ENCODE peak calls at places on chromosomes 3 and 15, in nine cellular contexts. One of them, this sample, is unnamed.
A peak's percentile ranks its signal among the peaks of the same experiment; 100 is the strongest.

GRCh38 chr3:169148448-169149348 is 514.8 kb downstream of the MECOM start:
- DNase-seq in NCI-H69: peak; percentile 69
- DNase-seq in dorsolateral prefrontal cortex: no peak
- DNase-seq in esophagus squamous epithelium: no peak
- DNase-seq in skeletal muscle cell: no peak
- DNase-seq in EL: peak; percentile 12
- DNase-seq in cerebellar cortex: no peak
- DNase-seq in anterior cingulate cortex: no peak
- DNase-seq in NCI-H460: no peak
- DNase-seq in this sample: no peak

GRCh38 chr3:14506626-14507344 is 33.4 kb downstream of the GRIP2 start:
- DNase-seq in NCI-H69: no peak
- DNase-seq in EL: no peak
- DNase-seq in skeletal muscle cell: no peak
- DNase-seq in dorsolateral prefrontal cortex: no peak
- DNase-seq in esophagus squamous epithelium: no peak
- DNase-seq in NCI-H460: no peak
- DNase-seq in cerebellar cortex: no peak
- DNase-seq in anterior cingulate cortex: no peak
- DNase-seq in this sample: no peak

GRCh38 chr15:87731630-87732029 is 524.9 kb downstream of the NTRK3 start:
- DNase-seq in NCI-H69: no peak
- DNase-seq in anterior cingulate cortex: no peak
- DNase-seq in dorsolateral prefrontal cortex: no peak
- DNase-seq in skeletal muscle cell: no peak
- DNase-seq in EL: no peak
- DNase-seq in NCI-H460: no peak
- DNase-seq in esophagus squamous epithelium: no peak
- DNase-seq in cerebellar cortex: no peak
- DNase-seq in this sample: no peak

GRCh38 chr3:128845695-128846491 is 33.5 kb upstream of the ACAD9 start:
- DNase-seq in skeletal muscle cell: no peak
- DNase-seq in NCI-H460: peak; percentile 20
- DNase-seq in cerebellar cortex: peak; percentile 77
- DNase-seq in NCI-H69: peak; percentile 89
- DNase-seq in dorsolateral prefrontal cortex: peak; percentile 82
- DNase-seq in EL: peak; percentile 85
- DNase-seq in esophagus squamous epithelium: no peak
- DNase-seq in anterior cingulate cortex: peak; percentile 64
- DNase-seq in this sample: peak; percentile 92

GRCh38 chr3:41274944-41275668 is 75.8 kb downstream of the CTNNB1 start:
- DNase-seq in dorsolateral prefrontal cortex: no peak
- DNase-seq in esophagus squamous epithelium: no peak
- DNase-seq in anterior cingulate cortex: no peak
- DNase-seq in NCI-H69: no peak
- DNase-seq in skeletal muscle cell: peak; percentile 74
- DNase-seq in NCI-H460: peak; percentile 50
- DNase-seq in cerebellar cortex: no peak
- DNase-seq in EL: peak; percentile 77
- DNase-seq in this sample: no peak

GRCh38 chr15:47673343-47673761 is 44.0 kb upstream of the SEMA6D start:
- DNase-seq in NCI-H69: peak; percentile 83
- DNase-seq in NCI-H460: no peak
- DNase-seq in anterior cingulate cortex: no peak
- DNase-seq in skeletal muscle cell: no peak
- DNase-seq in cerebellar cortex: no peak
- DNase-seq in esophagus squamous epithelium: no peak
- DNase-seq in EL: no peak
- DNase-seq in dorsolateral prefrontal cortex: no peak
- DNase-seq in this sample: no peak

GRCh38 chr3:196627043-196627442 is 12.5 kb upstream of the NRROS start:
- DNase-seq in EL: no peak
- DNase-seq in dorsolateral prefrontal cortex: no peak
- DNase-seq in skeletal muscle cell: no peak
- DNase-seq in NCI-H460: no peak
- DNase-seq in NCI-H69: no peak
- DNase-seq in esophagus squamous epithelium: no peak
- DNase-seq in cerebellar cortex: no peak
- DNase-seq in anterior cingulate cortex: no peak
- DNase-seq in this sample: no peak

GRCh38 chr3:128807186-128807830 is 72.1 kb upstream of the ACAD9 start:
- DNase-seq in esophagus squamous epithelium: no peak
- DNase-seq in cerebellar cortex: no peak
- DNase-seq in dorsolateral prefrontal cortex: no peak
- DNase-seq in skeletal muscle cell: no peak
- DNase-seq in anterior cingulate cortex: no peak
- DNase-seq in EL: no peak
- DNase-seq in NCI-H69: no peak
- DNase-seq in NCI-H460: no peak
- DNase-seq in this sample: no peak

GRCh38 chr3:136772709-136773108 is 20.5 kb upstream of the STAG1 start:
- DNase-seq in skeletal muscle cell: no peak
- DNase-seq in NCI-H460: no peak
- DNase-seq in anterior cingulate cortex: no peak
- DNase-seq in cerebellar cortex: no peak
- DNase-seq in dorsolateral prefrontal cortex: no peak
- DNase-seq in NCI-H69: no peak
- DNase-seq in esophagus squamous epithelium: no peak
- DNase-seq in EL: peak; percentile 69
- DNase-seq in this sample: no peak

GRCh38 chr15:66454143-66454542 is 43.4 kb downstream of the SNAPC5 start:
- DNase-seq in anterior cingulate cortex: no peak
- DNase-seq in NCI-H460: no peak
- DNase-seq in skeletal muscle cell: no peak
- DNase-seq in NCI-H69: no peak
- DNase-seq in cerebellar cortex: no peak
- DNase-seq in esophagus squamous epithelium: no peak
- DNase-seq in dorsolateral prefrontal cortex: no peak
- DNase-seq in EL: peak; percentile 26
- DNase-seq in this sample: no peak

GRCh38 chr3:64454179-64454578 is 228.9 kb upstream of the PRICKLE2 start:
- DNase-seq in dorsolateral prefrontal cortex: no peak
- DNase-seq in skeletal muscle cell: peak; percentile 78
- DNase-seq in anterior cingulate cortex: no peak
- DNase-seq in EL: peak; percentile 49
- DNase-seq in NCI-H460: no peak
- DNase-seq in cerebellar cortex: no peak
- DNase-seq in esophagus squamous epithelium: no peak
- DNase-seq in NCI-H69: peak; percentile 32
- DNase-seq in this sample: no peak

GRCh38 chr15:25437751-25438600 is 848 bp downstream of the UBE3A start:
- DNase-seq in anterior cingulate cortex: peak; percentile 20
- DNase-seq in skeletal muscle cell: peak; percentile 9
- DNase-seq in dorsolateral prefrontal cortex: peak; percentile 58
- DNase-seq in esophagus squamous epithelium: no peak
- DNase-seq in cerebellar cortex: peak; percentile 30
- DNase-seq in EL: peak; percentile 54
- DNase-seq in NCI-H460: peak; percentile 18
- DNase-seq in NCI-H69: peak; percentile 75
- DNase-seq in this sample: peak; percentile 32

GRCh38 chr3:133137042-133137393 is 98.8 kb downstream of the TMEM108 start:
- DNase-seq in cerebellar cortex: no peak
- DNase-seq in NCI-H460: no peak
- DNase-seq in EL: no peak
- DNase-seq in esophagus squamous epithelium: no peak
- DNase-seq in anterior cingulate cortex: no peak
- DNase-seq in dorsolateral prefrontal cortex: no peak
- DNase-seq in skeletal muscle cell: no peak
- DNase-seq in NCI-H69: peak; percentile 34
- DNase-seq in this sample: no peak

GRCh38 chr15:45378913-45379262 is 544 bp upstream of the GATM start:
- DNase-seq in esophagus squamous epithelium: no peak
- DNase-seq in NCI-H69: no peak
- DNase-seq in dorsolateral prefrontal cortex: no peak
- DNase-seq in cerebellar cortex: peak; percentile 91
- DNase-seq in NCI-H460: no peak
- DNase-seq in anterior cingulate cortex: no peak
- DNase-seq in skeletal muscle cell: no peak
- DNase-seq in EL: no peak
- DNase-seq in this sample: no peak

GRCh38 chr3:60064210-60065178 is 1014.7 kb upstream of the CFAP20DC start:
- DNase-seq in cerebellar cortex: no peak
- DNase-seq in skeletal muscle cell: peak; percentile 41
- DNase-seq in NCI-H69: peak; percentile 40
- DNase-seq in esophagus squamous epithelium: no peak
- DNase-seq in anterior cingulate cortex: no peak
- DNase-seq in dorsolateral prefrontal cortex: no peak
- DNase-seq in NCI-H460: no peak
- DNase-seq in EL: no peak
- DNase-seq in this sample: no peak

GRCh38 chr15:77022646-77023575 is 28.0 kb downstream of the PSTPIP1 start:
- DNase-seq in EL: no peak
- DNase-seq in dorsolateral prefrontal cortex: no peak
- DNase-seq in NCI-H69: no peak
- DNase-seq in cerebellar cortex: no peak
- DNase-seq in anterior cingulate cortex: no peak
- DNase-seq in esophagus squamous epithelium: no peak
- DNase-seq in NCI-H460: no peak
- DNase-seq in skeletal muscle cell: no peak
- DNase-seq in this sample: peak; percentile 20

GRCh38 chr15:75733761-75734651 is 21.4 kb upstream of the CSPG4 start:
- DNase-seq in anterior cingulate cortex: no peak
- DNase-seq in EL: no peak
- DNase-seq in dorsolateral prefrontal cortex: no peak
- DNase-seq in esophagus squamous epithelium: no peak
- DNase-seq in NCI-H460: no peak
- DNase-seq in skeletal muscle cell: no peak
- DNase-seq in NCI-H69: no peak
- DNase-seq in cerebellar cortex: no peak
- DNase-seq in this sample: no peak

GRCh38 chr3:72595376-72595775 is 252.9 kb downstream of the SHQ1 start:
- DNase-seq in EL: peak; percentile 23
- DNase-seq in cerebellar cortex: no peak
- DNase-seq in skeletal muscle cell: no peak
- DNase-seq in anterior cingulate cortex: no peak
- DNase-seq in esophagus squamous epithelium: no peak
- DNase-seq in NCI-H69: no peak
- DNase-seq in dorsolateral prefrontal cortex: no peak
- DNase-seq in NCI-H460: no peak
- DNase-seq in this sample: no peak

GRCh38 chr3:3685721-3686120 is 113.5 kb upstream of the LRRN1 start:
- DNase-seq in anterior cingulate cortex: no peak
- DNase-seq in skeletal muscle cell: no peak
- DNase-seq in NCI-H69: no peak
- DNase-seq in dorsolateral prefrontal cortex: no peak
- DNase-seq in esophagus squamous epithelium: no peak
- DNase-seq in cerebellar cortex: no peak
- DNase-seq in NCI-H460: no peak
- DNase-seq in EL: no peak
- DNase-seq in this sample: no peak

GRCh38 chr3:141452045-141452444 is 34.8 kb upstream of the RASA2 start:
- DNase-seq in anterior cingulate cortex: no peak
- DNase-seq in NCI-H460: peak; percentile 40
- DNase-seq in esophagus squamous epithelium: no peak
- DNase-seq in EL: peak; percentile 62
- DNase-seq in cerebellar cortex: peak; percentile 51
- DNase-seq in skeletal muscle cell: peak; percentile 38
- DNase-seq in dorsolateral prefrontal cortex: no peak
- DNase-seq in NCI-H69: peak; percentile 51
- DNase-seq in this sample: peak; percentile 36

GRCh38 chr3:42819351-42819965 is 10.2 kb downstream of the ACKR2 start:
- DNase-seq in cerebellar cortex: no peak
- DNase-seq in NCI-H69: peak; percentile 94
- DNase-seq in esophagus squamous epithelium: no peak
- DNase-seq in skeletal muscle cell: no peak
- DNase-seq in NCI-H460: no peak
- DNase-seq in dorsolateral prefrontal cortex: no peak
- DNase-seq in anterior cingulate cortex: no peak
- DNase-seq in EL: no peak
- DNase-seq in this sample: no peak

GRCh38 chr3:14145236-14145635 is 20.4 kb downstream of the TMEM43 start:
- DNase-seq in skeletal muscle cell: no peak
- DNase-seq in NCI-H69: no peak
- DNase-seq in dorsolateral prefrontal cortex: no peak
- DNase-seq in EL: peak; percentile 25
- DNase-seq in esophagus squamous epithelium: no peak
- DNase-seq in cerebellar cortex: no peak
- DNase-seq in anterior cingulate cortex: no peak
- DNase-seq in NCI-H460: no peak
- DNase-seq in this sample: no peak

GRCh38 chr15:22265056-22265945 is 185.0 kb downstream of the OR4M2 start:
- DNase-seq in cerebellar cortex: no peak
- DNase-seq in EL: no peak
- DNase-seq in skeletal muscle cell: no peak
- DNase-seq in NCI-H69: no peak
- DNase-seq in anterior cingulate cortex: no peak
- DNase-seq in NCI-H460: peak; percentile 82
- DNase-seq in dorsolateral prefrontal cortex: no peak
- DNase-seq in esophagus squamous epithelium: no peak
- DNase-seq in this sample: no peak

GRCh38 chr15:48986240-48986639 is 22.5 kb upstream of the SHC4 start:
- DNase-seq in skeletal muscle cell: no peak
- DNase-seq in NCI-H69: no peak
- DNase-seq in cerebellar cortex: no peak
- DNase-seq in EL: no peak
- DNase-seq in NCI-H460: no peak
- DNase-seq in dorsolateral prefrontal cortex: no peak
- DNase-seq in anterior cingulate cortex: no peak
- DNase-seq in esophagus squamous epithelium: no peak
- DNase-seq in this sample: no peak

GRCh38 chr3:43870110-43870509 is 179.4 kb downstream of the ABHD5 start:
- DNase-seq in anterior cingulate cortex: no peak
- DNase-seq in NCI-H69: no peak
- DNase-seq in EL: peak; percentile 85
- DNase-seq in dorsolateral prefrontal cortex: peak; percentile 36
- DNase-seq in cerebellar cortex: no peak
- DNase-seq in esophagus squamous epithelium: no peak
- DNase-seq in NCI-H460: no peak
- DNase-seq in skeletal muscle cell: no peak
- DNase-seq in this sample: no peak

GRCh38 chr3:189406148-189406547 is 225.0 kb upstream of the TP63 start:
- DNase-seq in EL: no peak
- DNase-seq in NCI-H69: no peak
- DNase-seq in NCI-H460: no peak
- DNase-seq in esophagus squamous epithelium: no peak
- DNase-seq in skeletal muscle cell: no peak
- DNase-seq in cerebellar cortex: peak; percentile 5
- DNase-seq in dorsolateral prefrontal cortex: no peak
- DNase-seq in anterior cingulate cortex: no peak
- DNase-seq in this sample: no peak

GRCh38 chr15:61099030-61099800 is 129.9 kb downstream of the RORA start:
- DNase-seq in NCI-H460: no peak
- DNase-seq in EL: peak; percentile 33
- DNase-seq in dorsolateral prefrontal cortex: no peak
- DNase-seq in skeletal muscle cell: no peak
- DNase-seq in cerebellar cortex: no peak
- DNase-seq in NCI-H69: no peak
- DNase-seq in anterior cingulate cortex: no peak
- DNase-seq in esophagus squamous epithelium: no peak
- DNase-seq in this sample: no peak

GRCh38 chr3:11391930-11392688 is 119.9 kb downstream of the ATG7 start:
- DNase-seq in skeletal muscle cell: no peak
- DNase-seq in EL: peak; percentile 81
- DNase-seq in dorsolateral prefrontal cortex: no peak
- DNase-seq in NCI-H69: peak; percentile 19
- DNase-seq in esophagus squamous epithelium: no peak
- DNase-seq in anterior cingulate cortex: no peak
- DNase-seq in cerebellar cortex: no peak
- DNase-seq in NCI-H460: no peak
- DNase-seq in this sample: no peak

GRCh38 chr15:58445861-58446260 is 14.1 kb downstream of the LIPC start:
- DNase-seq in esophagus squamous epithelium: no peak
- DNase-seq in EL: no peak
- DNase-seq in skeletal muscle cell: no peak
- DNase-seq in NCI-H460: no peak
- DNase-seq in dorsolateral prefrontal cortex: no peak
- DNase-seq in NCI-H69: no peak
- DNase-seq in anterior cingulate cortex: no peak
- DNase-seq in cerebellar cortex: no peak
- DNase-seq in this sample: no peak

GRCh38 chr15:64991536-64992135 is 1.9 kb upstream of the SPG21 start:
- DNase-seq in esophagus squamous epithelium: no peak
- DNase-seq in dorsolateral prefrontal cortex: no peak
- DNase-seq in EL: no peak
- DNase-seq in cerebellar cortex: no peak
- DNase-seq in NCI-H69: peak; percentile 42
- DNase-seq in anterior cingulate cortex: no peak
- DNase-seq in skeletal muscle cell: no peak
- DNase-seq in NCI-H460: no peak
- DNase-seq in this sample: no peak

GRCh38 chr3:170753421-170754344 is 116.3 kb downstream of the RPL22L1 start:
- DNase-seq in anterior cingulate cortex: no peak
- DNase-seq in EL: peak; percentile 47
- DNase-seq in dorsolateral prefrontal cortex: no peak
- DNase-seq in skeletal muscle cell: peak; percentile 58
- DNase-seq in esophagus squamous epithelium: no peak
- DNase-seq in NCI-H460: no peak
- DNase-seq in NCI-H69: no peak
- DNase-seq in cerebellar cortex: no peak
- DNase-seq in this sample: no peak

This sample was measured in GM12891.